ENCODE peak calls at places on chromosomes 16 and 17, in six cellular contexts. C is PC-9, E is RPMI8226, Q is non-pigmented ciliary epithelial cell, R is fibroblast of lung, J is mucosa of descending colon. I is an unnamed sample.

GRCh38 chr16:10729649-10730048 is 14.0 kb upstream of the NUBP1 start:
- DNase-seq in C (peak), E (no peak), Q (no peak), R (peak), J (no peak), I (no peak)

GRCh38 chr17:71527311-71527710 is 593.5 kb upstream of the SOX9 start:
- DNase-seq in C (no peak), E (no peak), Q (no peak), R (no peak), J (no peak), I (no peak)

GRCh38 chr16:75250089-75250808 is 1.2 kb downstream of the BCAR1 start:
- DNase-seq in C (peak), E (no peak), Q (no peak), R (no peak), J (peak), I (peak)

GRCh38 chr16:59412275-59412841 is 678.2 kb upstream of the GOT2 start:
- DNase-seq in C (no peak), E (no peak), Q (no peak), R (peak), J (no peak), I (no peak)

GRCh38 chr16:61836804-61837398 is 199.3 kb downstream of the CDH8 start:
- DNase-seq in C (no peak), E (no peak), Q (no peak), R (no peak), J (no peak), I (no peak)

GRCh38 chr16:89921699-89922476 is 1.3 kb upstream of the TUBB3 start:
- DNase-seq in C (peak), E (no peak), Q (peak), R (peak), J (peak), I (no peak)

GRCh38 chr16:11349599-11350276 is 4.5 kb downstream of the RMI2 start:
- DNase-seq in C (no peak), E (no peak), Q (no peak), R (peak), J (peak), I (no peak)

GRCh38 chr16:86580063-86580797 is 1.9 kb downstream of the FOXL1 start:
- DNase-seq in C (no peak), E (no peak), Q (no peak), R (peak), J (no peak), I (no peak)

GRCh38 chr17:70905796-70906195 is 736.5 kb downstream of the KCNJ2 start:
- DNase-seq in C (no peak), E (peak), Q (peak), R (peak), J (no peak), I (no peak)

GRCh38 chr16:9096416-9096952 is 5.0 kb downstream of the HAPSTR1 start:
- DNase-seq in C (peak), E (no peak), Q (no peak), R (no peak), J (no peak), I (no peak)

GRCh38 chr16:50666658-50667496 is 14.2 kb downstream of the SNX20 start:
- DNase-seq in C (no peak), E (peak), Q (no peak), R (no peak), J (no peak), I (no peak)

GRCh38 chr16:23754594-23755483 is at the start of gene CHP2:
- DNase-seq in C (no peak), E (no peak), Q (no peak), R (no peak), J (peak), I (peak)

GRCh38 chr17:34823023-34823422 is 138.2 kb downstream of the CCT6B start:
- DNase-seq in C (no peak), E (no peak), Q (no peak), R (no peak), J (no peak), I (no peak)

GRCh38 chr16:63581560-63581959 is 1540.3 kb downstream of the CDH11 start:
- DNase-seq in C (no peak), E (no peak), Q (no peak), R (no peak), J (no peak), I (no peak)

GRCh38 chr17:64004903-64005733 is 7.0 kb downstream of the PRR29 start:
- DNase-seq in C (no peak), E (no peak), Q (no peak), R (no peak), J (no peak), I (peak)

GRCh38 chr17:80663783-80664206 is 119.2 kb downstream of the RPTOR start:
- DNase-seq in C (no peak), E (no peak), Q (no peak), R (peak), J (no peak), I (no peak)

GRCh38 chr16:60203525-60204124 is 1469.5 kb upstream of the GOT2 start:
- DNase-seq in C (no peak), E (no peak), Q (no peak), R (peak), J (no peak), I (no peak)

GRCh38 chr16:85862476-85863383 is 36.2 kb upstream of the IRF8 start:
- DNase-seq in C (no peak), E (no peak), Q (no peak), R (no peak), J (no peak), I (no peak)